ENCODE peak calls at places on chromosomes 12 and 14, in six cellular contexts. M is A549; V is effector memory CD4-positive, alpha-beta T cell; Y is CD8-positive, alpha-beta memory T cell; R is fibroblast of lung; F is CD4-positive, CD25-positive, alpha-beta regulatory T cell. G is an unnamed sample.

GRCh38 chr12:5391638-5392037 is 40.3 kb upstream of the NTF3 start:
- DNase-seq in M (no peak), V (no peak), Y (no peak), R (no peak), F (no peak), G (no peak)

GRCh38 chr14:89509891-89510290 is 92.9 kb upstream of the FOXN3 start:
- DNase-seq in M (no peak), V (no peak), Y (no peak), R (peak; percentile 39), F (no peak), G (no peak)

GRCh38 chr12:132804426-132804861 is 24.2 kb downstream of the GOLGA3 start:
- DNase-seq in M (no peak), V (no peak), Y (no peak), R (no peak), F (no peak), G (no peak)

GRCh38 chr14:29144598-29144997 is 378.0 kb downstream of the FOXG1 start:
- DNase-seq in M (no peak), V (no peak), Y (no peak), R (peak; percentile 99), F (no peak), G (no peak)

GRCh38 chr14:104355949-104356737 is 217.8 kb downstream of the KIF26A start:
- DNase-seq in M (no peak), V (no peak), Y (no peak), R (no peak), F (no peak), G (peak; percentile 30)

GRCh38 chr12:22447223-22447622 is 97.1 kb downstream of the C2CD5 start:
- DNase-seq in M (no peak), V (no peak), Y (no peak), R (peak; percentile 56), F (no peak), G (no peak)

GRCh38 chr14:92453691-92454090 is 59.9 kb upstream of the RIN3 start:
- DNase-seq in M (no peak), V (no peak), Y (no peak), R (no peak), F (no peak), G (no peak)

GRCh38 chr12:121529184-121529583 is 51.6 kb downstream of the KDM2B start:
- DNase-seq in M (no peak), V (no peak), Y (no peak), R (no peak), F (no peak), G (no peak)

GRCh38 chr12:58934528-58934927 is 14.2 kb upstream of the LRIG3 start:
- DNase-seq in M (no peak), V (no peak), Y (no peak), R (no peak), F (no peak), G (no peak)

GRCh38 chr14:58171090-58171489 is 19.1 kb upstream of the ARMH4 start:
- DNase-seq in M (peak; percentile 92), V (no peak), Y (no peak), R (peak; percentile 79), F (no peak), G (peak; percentile 77)

GRCh38 chr12:100573499-100574261 is at the start of gene GAS2L3:
- DNase-seq in M (peak; percentile 73), V (no peak), Y (peak; percentile 32), R (peak; percentile 80), F (peak; percentile 33), G (peak; percentile 95)

GRCh38 chr12:64923536-64923935 is 99.1 kb downstream of the TBC1D30 start:
- DNase-seq in M (no peak), V (no peak), Y (no peak), R (no peak), F (no peak), G (no peak)

GRCh38 chr14:48937796-48938195 is 648.4 kb downstream of the RPS29 start:
- DNase-seq in M (no peak), V (no peak), Y (no peak), R (no peak), F (no peak), G (no peak)

GRCh38 chr12:106288510-106289195 is 13.9 kb upstream of the TCP11L2 start:
- DNase-seq in M (peak; percentile 76), V (no peak), Y (no peak), R (peak; percentile 96), F (no peak), G (no peak)

GRCh38 chr14:95597784-95598204 is 62.9 kb downstream of the GLRX5 start:
- DNase-seq in M (no peak), V (no peak), Y (no peak), R (peak; percentile 9), F (no peak), G (no peak)

GRCh38 chr14:50232276-50232642 is 881 bp upstream of the SOS2 start:
- DNase-seq in M (no peak), V (no peak), Y (no peak), R (no peak), F (no peak), G (no peak)

GRCh38 chr14:104187121-104187889 is 48.9 kb downstream of the KIF26A start:
- DNase-seq in M (no peak), V (no peak), Y (no peak), R (no peak), F (no peak), G (no peak)

GRCh38 chr12:122471324-122472226 is 29.2 kb downstream of the ZCCHC8 start:
- DNase-seq in M (peak; percentile 29), V (no peak), Y (peak; percentile 56), R (peak; percentile 87), F (peak; percentile 70), G (no peak)

GRCh38 chr12:6250343-6250742 is 50.1 kb downstream of the CD9 start:
- DNase-seq in M (no peak), V (no peak), Y (no peak), R (no peak), F (no peak), G (no peak)

GRCh38 chr14:23154876-23155587 is 28.4 kb downstream of the SLC7A8 start:
- DNase-seq in M (no peak), V (no peak), Y (no peak), R (peak; percentile 95), F (no peak), G (peak; percentile 75)

GRCh38 chr14:81066672-81067071 is 111.3 kb downstream of the TSHR start:
- DNase-seq in M (no peak), V (no peak), Y (no peak), R (no peak), F (no peak), G (no peak)

GRCh38 chr14:23008836-23009235 is 1.1 kb downstream of the C14orf93 start:
- DNase-seq in M (no peak), V (no peak), Y (no peak), R (peak; percentile 31), F (no peak), G (no peak)

GRCh38 chr12:53766881-53767280 is 15.1 kb upstream of the CISTR start:
- DNase-seq in M (no peak), V (no peak), Y (no peak), R (no peak), F (no peak), G (no peak)

GRCh38 chr12:1670815-1671268 is 20.0 kb upstream of the ADIPOR2 start:
- DNase-seq in M (no peak), V (no peak), Y (no peak), R (no peak), F (no peak), G (no peak)

GRCh38 chr14:97713023-97713422 is 915.8 kb downstream of the VRK1 start:
- DNase-seq in M (no peak), V (no peak), Y (no peak), R (no peak), F (no peak), G (no peak)

GRCh38 chr12:71888521-71888920 is 49.0 kb downstream of the TBC1D15 start:
- DNase-seq in M (no peak), V (no peak), Y (no peak), R (no peak), F (no peak), G (no peak)

GRCh38 chr12:30779578-30779977 is 24.8 kb upstream of the CAPRIN2 start:
- DNase-seq in M (no peak), V (no peak), Y (no peak), R (no peak), F (no peak), G (no peak)

DNA sequence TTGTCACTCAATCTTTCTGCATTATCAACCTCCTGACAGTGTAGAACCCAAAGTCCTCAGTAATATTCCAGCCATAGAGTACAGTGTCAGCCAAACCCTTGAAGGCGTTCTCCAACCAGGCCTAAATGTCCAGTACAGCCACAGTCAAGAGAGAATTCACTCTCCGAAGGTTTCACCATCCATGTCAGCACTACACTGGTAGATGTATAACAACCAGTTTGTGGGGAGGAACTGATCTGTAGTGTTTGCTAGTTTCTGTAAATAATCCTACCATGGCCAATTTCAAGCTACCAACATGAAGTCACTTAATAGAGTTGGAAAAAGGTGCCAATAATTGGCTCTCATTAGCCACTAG is 456 bp upstream of the MDP1 start:
- DNase-seq in M (no peak), V (no peak), Y (no peak), R (no peak), F (no peak), G (no peak)
- H3K4me3 ChIP-seq in M (peak overlapping the region; percentile 63), V (no peak overlapping the region), Y (peak overlapping the region; percentile 94), R (peak overlapping the region; percentile 73), F (peak overlapping the region; percentile 92), G (peak overlapping the region; percentile 82)

DNA sequence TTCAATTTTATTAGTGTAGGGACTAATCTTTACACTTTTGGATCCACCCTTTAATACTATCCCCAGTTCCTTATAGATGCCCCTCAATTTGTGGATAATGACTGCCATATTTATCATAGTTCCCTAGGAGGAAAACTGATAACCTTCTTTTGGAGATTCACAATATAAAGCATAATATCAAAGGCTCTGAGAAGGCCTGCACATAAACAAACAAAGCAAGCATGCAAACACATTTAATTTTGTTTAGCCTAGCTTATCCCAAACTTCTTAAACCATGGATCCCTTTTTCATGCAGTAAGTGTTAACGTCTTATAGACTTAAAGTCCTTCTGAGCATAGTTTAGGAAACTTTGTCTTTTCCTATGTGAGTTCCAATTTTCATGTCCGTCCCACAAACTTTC is 290.4 kb upstream of the TBX3 start:
- DNase-seq in M (no peak), V (no peak), Y (no peak), R (no peak), F (no peak), G (no peak)
- H3K27ac ChIP-seq in M (no peak overlapping the region), V (no peak overlapping the region), Y (no peak overlapping the region), R (no peak overlapping the region), F (no peak overlapping the region), G (no peak overlapping the region)

GRCh38 chr14:68245146-68246073 is 425.8 kb downstream of the RAD51B start:
- DNase-seq in M (no peak), V (no peak), Y (no peak), R (peak; percentile 66), F (no peak), G (no peak)
- H3K4me3 ChIP-seq in M (no peak overlapping the region), V (no peak overlapping the region), Y (no peak overlapping the region), R (no peak overlapping the region), F (no peak overlapping the region), G (no peak overlapping the region)

GRCh38 chr12:92551853-92552397 is 150.9 kb upstream of the PLEKHG7 start:
- DNase-seq in M (peak; percentile 26), V (no peak), Y (no peak), R (no peak), F (no peak), G (no peak)

GRCh38 chr12:92554316-92554905 is 148.4 kb upstream of the PLEKHG7 start:
- DNase-seq in M (no peak), V (no peak), Y (no peak), R (peak; percentile 54), F (no peak), G (no peak)

GRCh38 chr12:92553389-92553788 is 149.4 kb upstream of the PLEKHG7 start:
- DNase-seq in M (no peak), V (no peak), Y (no peak), R (no peak), F (no peak), G (no peak)

GRCh38 chr12:92551210-92551609 is 151.6 kb upstream of the PLEKHG7 start:
- DNase-seq in M (no peak), V (no peak), Y (no peak), R (no peak), F (no peak), G (no peak)

GRCh38 chr12:92552412-92553108 is 150.2 kb upstream of the PLEKHG7 start:
- DNase-seq in M (no peak), V (no peak), Y (no peak), R (no peak), F (no peak), G (no peak)
- H3K27ac ChIP-seq in M (peak overlapping the region; percentile 59), V (no peak overlapping the region), Y (no peak overlapping the region), R (no peak overlapping the region), F (no peak overlapping the region), G (no peak overlapping the region)

G was measured in lower lobe of right lung.